ENCODE peak calls at places on chromosomes 16 and 17, in ten cellular contexts. Z, Y, U, M, F, B, C, G, H and W are unnamed samples. For H3K9me3 and H3K27me3, the result is how much of the 10 kb centered on the place peaks cover.

GRCh38 chr16:5506021-5506420 is 408.4 kb upstream of the EEF2KMT start:
- DNase-seq in Z (no peak), Y (no peak), U (no peak), M (no peak), F (no peak), B (no peak), C (no peak), G (no peak), H (no peak), W (no peak)

GRCh38 chr16:6343157-6343556 is 989.5 kb upstream of the RBFOX1 start:
- DNase-seq in Z (no peak), Y (no peak), U (no peak), M (no peak), F (no peak), B (no peak), C (no peak), G (no peak), H (no peak), W (no peak)

GRCh38 chr17:77581480-77581879 is 377.0 kb upstream of the TNRC6C start:
- DNase-seq in Z (peak), Y (no peak), U (no peak), M (no peak), F (no peak), B (no peak), C (no peak), G (peak), H (peak), W (peak)

GRCh38 chr16:74836111-74836671 is 61.6 kb upstream of the FA2H start:
- DNase-seq in Z (no peak), Y (no peak), U (no peak), M (no peak), F (no peak), B (no peak), C (no peak), G (no peak), H (no peak), W (no peak)

GRCh38 chr17:59074494-59074893 is 32.2 kb downstream of the TRIM37 start:
- DNase-seq in Z (peak), Y (no peak), U (peak), M (no peak), F (no peak), B (no peak), C (no peak), G (peak), H (no peak), W (peak)

GRCh38 chr16:82027629-82028035 is 7.4 kb upstream of the HSD17B2 start:
- DNase-seq in Z (no peak), Y (no peak), U (no peak), M (no peak), F (no peak), B (no peak), C (no peak), G (no peak), H (no peak), W (no peak)

GRCh38 chr17:9431620-9432019 is 144.0 kb downstream of the STX8 start:
- DNase-seq in Z (no peak), Y (no peak), U (no peak), M (no peak), F (no peak), B (no peak), C (no peak), G (no peak), H (no peak), W (no peak)

GRCh38 chr16:69865701-69866100 is 85.4 kb upstream of the CLEC18A start:
- DNase-seq in Z (peak), Y (no peak), U (peak), M (no peak), F (no peak), B (no peak), C (no peak), G (peak), H (no peak), W (peak)

GRCh38 chr17:6420173-6420641 is 14.7 kb downstream of the AIPL1 start:
- DNase-seq in Z (no peak), Y (no peak), U (no peak), M (no peak), F (peak), B (peak), C (no peak), G (peak), H (peak), W (peak)

GRCh38 chr17:54518706-54519105 is 381.9 kb upstream of the TOM1L1 start:
- DNase-seq in Z (no peak), Y (no peak), U (no peak), M (no peak), F (no peak), B (no peak), C (no peak), G (no peak), H (no peak), W (no peak)

GRCh38 chr17:68441064-68441770 is 16.1 kb downstream of the WIPI1 start:
- DNase-seq in Z (peak), Y (no peak), U (peak), M (no peak), F (no peak), B (no peak), C (no peak), G (peak), H (no peak), W (no peak)

GRCh38 chr17:81082177-81083073 is 47.5 kb downstream of the BAIAP2 start:
- DNase-seq in Z (no peak), Y (no peak), U (no peak), M (peak), F (no peak), B (no peak), C (no peak), G (no peak), H (no peak), W (no peak)

GRCh38 chr17:65154770-65155589 is 17.8 kb downstream of the RGS9 start:
- DNase-seq in Z (peak), Y (no peak), U (peak), M (no peak), F (no peak), B (peak), C (no peak), G (peak), H (no peak), W (peak)

GRCh38 chr16:19432429-19432828 is 14.7 kb downstream of the TMC5 start:
- DNase-seq in Z (no peak), Y (peak), U (peak), M (no peak), F (no peak), B (no peak), C (no peak), G (no peak), H (no peak), W (no peak)

GRCh38 chr17:15413101-15413750 is 54.2 kb downstream of the CDRT4 start:
- DNase-seq in Z (no peak), Y (no peak), U (no peak), M (no peak), F (no peak), B (no peak), C (no peak), G (no peak), H (no peak), W (no peak)

GRCh38 chr17:29214215-29215146 is 32.2 kb upstream of the CRYBA1 start:
- DNase-seq in Z (no peak), Y (no peak), U (peak), M (no peak), F (no peak), B (no peak), C (no peak), G (no peak), H (no peak), W (no peak)

GRCh38 chr17:45063198-45063597 is 2.1 kb downstream of the NMT1 start:
- DNase-seq in Z (peak), Y (no peak), U (no peak), M (no peak), F (no peak), B (no peak), C (no peak), G (no peak), H (no peak), W (no peak)

GRCh38 chr17:41540921-41541625 is 13.0 kb upstream of the KRT19 start:
- DNase-seq in Z (no peak), Y (no peak), U (no peak), M (no peak), F (no peak), B (no peak), C (no peak), G (peak), H (peak), W (no peak)

GRCh38 chr16:3004319-3004718 is 8.4 kb upstream of the CLDN9 start:
- DNase-seq in Z (no peak), Y (no peak), U (peak), M (no peak), F (no peak), B (peak), C (no peak), G (no peak), H (no peak), W (peak)

GRCh38 chr16:8630205-8630953 is 8.9 kb downstream of the METTL22 start:
- DNase-seq in Z (no peak), Y (no peak), U (no peak), M (no peak), F (no peak), B (no peak), C (no peak), G (no peak), H (no peak), W (no peak)

GRCh38 chr17:50426814-50427787 is 1.1 kb downstream of the ACSF2 start:
- DNase-seq in Z (peak), Y (peak), U (peak), M (peak), F (peak), B (peak), C (no peak), G (peak), H (peak), W (peak)

GRCh38 chr17:1082579-1082978 is 85.7 kb downstream of the TIMM22 start:
- DNase-seq in Z (no peak), Y (no peak), U (no peak), M (no peak), F (no peak), B (no peak), C (no peak), G (peak), H (no peak), W (no peak)

GRCh38 chr16:10625595-10626357 is 45.4 kb upstream of the EMP2 start:
- DNase-seq in Z (no peak), Y (no peak), U (no peak), M (no peak), F (no peak), B (peak), C (no peak), G (peak), H (no peak), W (no peak)

GRCh38 chr16:884232-884631 is 83.7 kb upstream of the GNG13 start:
- DNase-seq in Z (no peak), Y (no peak), U (no peak), M (no peak), F (no peak), B (no peak), C (no peak), G (no peak), H (no peak), W (no peak)

GRCh38 chr16:58426095-58426494 is 33.8 kb downstream of the GINS3 start:
- DNase-seq in Z (no peak), Y (no peak), U (peak), M (no peak), F (no peak), B (peak), C (no peak), G (no peak), H (no peak), W (no peak)

GRCh38 chr17:2171725-2172446 is 117.0 kb downstream of the HIC1 start:
- DNase-seq in Z (peak), Y (no peak), U (no peak), M (no peak), F (no peak), B (no peak), C (no peak), G (peak), H (no peak), W (peak)

GRCh38 chr17:17685775-17686291 is 4.6 kb downstream of the RAI1 start:
- DNase-seq in Z (peak), Y (peak), U (peak), M (peak), F (no peak), B (no peak), C (no peak), G (peak), H (peak), W (peak)

GRCh38 chr16:31253642-31254045 is 6.1 kb upstream of the ITGAM start:
- DNase-seq in Z (no peak), Y (no peak), U (peak), M (no peak), F (no peak), B (no peak), C (no peak), G (no peak), H (no peak), W (no peak)

GRCh38 chr16:53753431-53753830 is 49.5 kb downstream of the FTO start:
- DNase-seq in Z (no peak), Y (no peak), U (no peak), M (no peak), F (no peak), B (no peak), C (no peak), G (no peak), H (no peak), W (no peak)

GRCh38 chr17:75241143-75241430 is 20.3 kb downstream of the GGA3 start:
- DNase-seq in Z (no peak), Y (no peak), U (peak), M (no peak), F (no peak), B (no peak), C (no peak), G (no peak), H (no peak), W (peak)

GRCh38 chr17:511001-511690 is 158.5 kb upstream of the RPH3AL start:
- DNase-seq in Z (peak), Y (no peak), U (no peak), M (no peak), F (no peak), B (no peak), C (no peak), G (peak), H (no peak), W (peak)

GRCh38 chr17:36578671-36579070 is 13.0 kb upstream of the DHRS11 start:
- DNase-seq in Z (no peak), Y (no peak), U (no peak), M (no peak), F (no peak), B (no peak), C (no peak), G (peak), H (no peak), W (peak)

GRCh38 chr16:22397459-22397858 is 23.0 kb upstream of the CDR2 start:
- DNase-seq in Z (peak), Y (no peak), U (peak), M (no peak), F (no peak), B (no peak), C (no peak), G (peak), H (no peak), W (peak)

GRCh38 chr17:50173335-50173941 is 7.6 kb downstream of the SGCA start:
- DNase-seq in Z (peak), Y (no peak), U (no peak), M (peak), F (no peak), B (no peak), C (no peak), G (peak), H (peak), W (peak)

GRCh38 chr16:55552621-55553020 is 13.9 kb upstream of the CAPNS2 start:
- DNase-seq in Z (peak), Y (no peak), U (peak), M (no peak), F (no peak), B (no peak), C (no peak), G (peak), H (no peak), W (peak)

GRCh38 chr17:45782889-45783592 is 1.1 kb upstream of the CRHR1 start:
- DNase-seq in Z (peak), Y (no peak), U (peak), M (peak), F (peak), B (no peak), C (peak), G (no peak), H (peak), W (peak)

GRCh38 chr16:89295915-89296314 is 78.4 kb downstream of the ZNF778 start:
- DNase-seq in Z (no peak), Y (no peak), U (no peak), M (no peak), F (no peak), B (no peak), C (no peak), G (no peak), H (no peak), W (no peak)

GRCh38 chr16:89298826-89299225 is 81.3 kb downstream of the ZNF778 start:
- DNase-seq in Z (no peak), Y (no peak), U (no peak), M (no peak), F (no peak), B (no peak), C (no peak), G (no peak), H (no peak), W (no peak)

GRCh38 chr16:89297156-89297869 is 79.8 kb downstream of the ZNF778 start:
- DNase-seq in Z (no peak), Y (no peak), U (no peak), M (no peak), F (no peak), B (no peak), C (no peak), G (no peak), H (no peak), W (no peak)

GRCh38 chr16:89300311-89300975 is 82.9 kb downstream of the ZNF778 start:
- DNase-seq in Z (no peak), Y (no peak), U (no peak), M (no peak), F (no peak), B (no peak), C (no peak), G (peak), H (no peak), W (no peak)

DNA sequence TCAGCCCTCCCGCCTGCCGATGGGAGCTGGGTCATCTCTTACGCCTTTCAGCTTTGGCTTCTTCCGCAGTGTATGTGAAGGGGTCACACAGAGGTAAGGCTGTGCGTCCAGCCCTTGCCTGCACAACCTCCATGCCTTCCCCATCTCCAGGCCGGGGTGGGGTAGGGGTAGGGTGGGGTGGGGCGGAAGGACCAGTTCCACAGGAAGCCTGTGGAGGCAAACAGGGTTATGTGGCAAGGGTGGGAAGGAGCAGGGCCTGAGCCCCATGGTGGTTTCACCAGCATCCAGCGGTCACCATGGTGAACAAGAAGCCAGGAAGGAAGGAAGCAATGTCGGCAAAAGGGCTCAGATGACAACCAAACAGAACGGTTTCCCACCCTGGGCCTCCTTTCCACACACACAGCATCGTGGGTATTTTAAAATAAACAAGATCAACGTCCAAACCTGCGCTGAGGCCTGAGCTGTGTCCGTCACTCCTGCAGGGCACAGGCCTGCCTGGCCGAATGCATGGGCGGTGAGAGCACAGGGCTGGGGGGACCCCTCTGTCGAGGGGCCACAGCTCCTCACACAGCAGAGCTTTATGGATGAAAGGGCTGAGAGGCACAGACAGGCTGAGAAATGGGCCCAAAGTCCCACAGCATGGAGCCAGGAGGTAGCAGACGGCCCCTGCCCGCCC is 80.5 kb downstream of the ZNF778 start:
- DNase-seq in Z (no peak), Y (no peak), U (no peak), M (no peak), F (no peak), B (no peak), C (no peak), G (no peak), H (no peak), W (no peak)
- H3K9ac ChIP-seq in Z (no peak), Y (no peak), U (no peak), M (no peak), F (no peak), B (no peak), C (peak), G (no peak), H (no peak), W (no peak)

DNA sequence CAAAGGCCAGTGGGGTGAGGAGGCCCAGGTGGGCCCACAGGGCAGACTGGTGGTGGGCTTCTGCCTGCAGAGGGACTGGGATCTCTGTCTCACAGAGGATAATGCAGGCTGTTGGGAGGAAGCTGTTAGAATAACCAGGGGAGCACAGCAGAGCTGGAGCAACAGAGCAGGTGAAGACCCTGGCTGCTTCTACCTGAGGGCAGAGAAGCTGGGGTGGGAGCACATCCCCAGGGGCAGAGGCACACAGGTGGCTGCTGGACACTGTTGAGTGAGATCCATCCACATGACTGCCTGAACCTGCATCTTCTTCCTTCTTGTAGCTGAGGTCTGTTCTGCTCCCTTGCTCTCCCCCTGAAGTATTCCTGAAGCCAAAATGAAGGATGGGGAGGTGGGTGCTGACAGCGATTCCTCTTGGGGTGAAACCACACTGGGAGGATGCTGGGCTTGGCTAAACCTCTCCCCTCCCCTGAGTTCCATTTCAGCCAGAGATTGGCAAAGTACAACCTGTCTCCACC is 1725.0 kb downstream of the TP53TG3F start:
- DNase-seq in Z (no peak), Y (no peak), U (no peak), M (no peak), F (no peak), B (no peak), C (no peak), G (no peak), H (no peak), W (no peak)
- H3K9me3 ChIP-seq in Z (under half), Y (under half), U (half or more), M (under half), F (half or more), B (under half), C (half or more), G (under half), H (half or more), W (under half)

DNA sequence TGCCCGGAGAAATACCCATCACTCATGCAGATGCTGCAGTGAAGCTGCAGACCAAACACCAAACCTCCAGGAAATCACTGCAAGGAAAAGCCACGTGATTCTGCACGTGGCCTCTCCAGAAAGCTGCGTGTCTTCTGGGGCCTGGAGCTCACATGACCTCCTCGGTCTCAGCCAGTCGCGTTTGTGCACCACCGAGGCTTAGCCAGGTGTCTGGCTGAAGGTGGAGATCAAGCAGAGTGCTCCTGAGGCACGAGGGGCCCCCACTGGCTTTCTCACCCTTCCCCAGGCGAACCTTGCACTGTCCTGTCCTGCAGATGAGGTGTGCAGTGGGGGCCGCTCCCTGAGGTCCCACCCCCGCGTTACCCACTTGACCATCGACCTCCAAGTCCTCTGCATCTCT is 257.3 kb downstream of the RBFOX3 start:
- DNase-seq in Z (no peak), Y (no peak), U (no peak), M (no peak), F (no peak), B (no peak), C (no peak), G (no peak), H (no peak), W (no peak)
- H3K27me3 ChIP-seq in Z (half or more), Y (half or more), U (under half), M (under half), F (under half), B (half or more), C (under half), G (under half), H (under half), W (under half)

GRCh38 chr17:3963214-3964201 is 729 bp downstream of the ATP2A3 start:
- DNase-seq in Z (no peak), Y (no peak), U (no peak), M (peak), F (peak), B (peak), C (no peak), G (no peak), H (peak), W (no peak)

GRCh38 chr17:3962217-3963069 is 1.8 kb downstream of the ATP2A3 start:
- DNase-seq in Z (no peak), Y (no peak), U (no peak), M (no peak), F (no peak), B (peak), C (no peak), G (no peak), H (no peak), W (no peak)

GRCh38 chr17:3960764-3961163 is 3.5 kb downstream of the ATP2A3 start:
- DNase-seq in Z (no peak), Y (no peak), U (peak), M (no peak), F (no peak), B (no peak), C (no peak), G (peak), H (no peak), W (no peak)

GRCh38 chr17:3959921-3960601 is 4.2 kb downstream of the ATP2A3 start:
- DNase-seq in Z (no peak), Y (no peak), U (no peak), M (no peak), F (no peak), B (no peak), C (no peak), G (no peak), H (no peak), W (no peak)

GRCh38 chr17:3961564-3962047 is 2.6 kb downstream of the ATP2A3 start:
- DNase-seq in Z (no peak), Y (no peak), U (no peak), M (no peak), F (no peak), B (peak), C (no peak), G (no peak), H (no peak), W (no peak)
- H3K9ac ChIP-seq in Z (no peak), Y (no peak), U (no peak), M (no peak), F (no peak), B (peak), C (no peak), G (no peak), H (no peak), W (no peak)

GRCh38 chr16:68372806-68373205 is 62.0 kb downstream of the PRMT7 start:
- DNase-seq in Z (no peak), Y (no peak), U (no peak), M (no peak), F (no peak), B (no peak), C (no peak), G (no peak), H (no peak), W (no peak)
- H3K9me3 ChIP-seq in Z (under half), Y (under half), U (under half), M (under half), F (under half), B (under half), C (under half), G (under half), H (under half), W (under half)